ENCODE peak calls at places on chromosomes 4 and X, in ten cellular contexts. S is lower lobe of right lung; J is CD4-positive, alpha-beta T cell; I is ovary; R is neural progenitor cell; P is breast epithelium; V is Peyer's patch; N is coronary artery; C is heart right ventricle; O is lung. K is an unnamed sample.

GRCh38 chr4:151430737-151431457 is 21.9 kb downstream of the FHIP1A start:
- DNase-seq in S (no peak), J (no peak), I (no peak), R (peak), P (no peak), V (no peak), N (no peak), C (no peak), O (no peak), K (no peak)

GRCh38 chr4:168955674-168956073 is 54.4 kb downstream of the CBR4 start:
- DNase-seq in S (no peak), J (no peak), I (no peak), R (no peak), P (no peak), V (no peak), N (no peak), C (no peak), O (no peak), K (no peak)

GRCh38 chr4:60155088-60155487 is 1045.0 kb upstream of the ADGRL3 start:
- DNase-seq in S (no peak), J (no peak), I (no peak), R (no peak), P (no peak), V (no peak), N (no peak), C (no peak), O (no peak), K (no peak)

GRCh38 chr4:34200535-34200934 is 2043.8 kb downstream of the ARAP2 start:
- DNase-seq in S (no peak), J (no peak), I (no peak), R (no peak), P (no peak), V (no peak), N (no peak), C (no peak), O (no peak), K (no peak)

GRCh38 chr4:58776627-58777026 is 1666.4 kb upstream of the IGFBP7 start:
- DNase-seq in S (no peak), J (no peak), I (no peak), R (no peak), P (no peak), V (no peak), N (no peak), C (no peak), O (no peak), K (no peak)

GRCh38 chr4:3868146-3868840 is 102.1 kb downstream of the ADRA2C start:
- DNase-seq in S (no peak), J (no peak), I (no peak), R (peak), P (no peak), V (no peak), N (peak), C (no peak), O (no peak), K (no peak)

GRCh38 chr4:74441744-74442143 is 3.2 kb upstream of the AREG start:
- DNase-seq in S (no peak), J (no peak), I (no peak), R (no peak), P (no peak), V (no peak), N (no peak), C (no peak), O (no peak), K (no peak)

GRCh38 chrX:1300449-1300848 is 31.8 kb downstream of the CSF2RA start:
- DNase-seq in S (no peak), J (no peak), I (no peak), R (no peak), P (no peak), V (no peak), N (no peak), C (no peak), O (no peak), K (no peak)

GRCh38 chr4:179624768-179625181 is 2182.5 kb upstream of the AGA start:
- DNase-seq in S (no peak), J (no peak), I (no peak), R (peak), P (no peak), V (no peak), N (no peak), C (no peak), O (no peak), K (no peak)

GRCh38 chrX:145716226-145716625 is 101.4 kb upstream of the SLITRK2 start:
- DNase-seq in S (no peak), J (no peak), I (no peak), R (no peak), P (no peak), V (no peak), N (no peak), C (no peak), O (no peak), K (no peak)

GRCh38 chr4:8378776-8379175 is 61.7 kb downstream of the ACOX3 start:
- DNase-seq in S (no peak), J (no peak), I (no peak), R (no peak), P (no peak), V (no peak), N (no peak), C (no peak), O (no peak), K (no peak)

GRCh38 chrX:53265771-53266170 is 15.6 kb downstream of the IQSEC2 start:
- DNase-seq in S (no peak), J (no peak), I (no peak), R (no peak), P (no peak), V (no peak), N (no peak), C (no peak), O (no peak), K (no peak)

GRCh38 chr4:184287697-184288255 is 70.1 kb upstream of the ENPP6 start:
- DNase-seq in S (peak), J (no peak), I (no peak), R (peak), P (peak), V (no peak), N (no peak), C (no peak), O (peak), K (peak)

GRCh38 chr4:13524504-13525243 is 19.6 kb downstream of the NKX3-2 start:
- DNase-seq in S (no peak), J (no peak), I (no peak), R (no peak), P (no peak), V (no peak), N (no peak), C (no peak), O (no peak), K (no peak)

GRCh38 chr4:186486172-186486571 is 69.2 kb downstream of the MTNR1A start:
- DNase-seq in S (no peak), J (no peak), I (no peak), R (peak), P (no peak), V (no peak), N (no peak), C (no peak), O (no peak), K (peak)

GRCh38 chrX:103831342-103831802 is 685 bp downstream of the RAB9B start:
- DNase-seq in S (no peak), J (no peak), I (no peak), R (peak), P (no peak), V (no peak), N (no peak), C (peak), O (no peak), K (no peak)

GRCh38 chr4:16199132-16199531 is 27.1 kb downstream of the TAPT1 start:
- DNase-seq in S (no peak), J (no peak), I (no peak), R (peak), P (no peak), V (no peak), N (no peak), C (no peak), O (no peak), K (no peak)

GRCh38 chr4:165922747-165923146 is 49.7 kb downstream of the TLL1 start:
- DNase-seq in S (no peak), J (no peak), I (no peak), R (no peak), P (no peak), V (no peak), N (no peak), C (no peak), O (no peak), K (no peak)

GRCh38 chrX:7077910-7078245 is 69.6 kb upstream of the STS start:
- DNase-seq in S (no peak), J (no peak), I (no peak), R (peak), P (no peak), V (no peak), N (no peak), C (no peak), O (no peak), K (no peak)

GRCh38 chrX:17689971-17690409 is 47.3 kb upstream of the SCML1 start:
- DNase-seq in S (no peak), J (peak), I (peak), R (peak), P (no peak), V (no peak), N (no peak), C (peak), O (peak), K (peak)

GRCh38 chrX:130834149-130834548 is 68.9 kb downstream of the ENOX2 start:
- DNase-seq in S (no peak), J (no peak), I (no peak), R (peak), P (no peak), V (peak), N (no peak), C (no peak), O (no peak), K (no peak)

GRCh38 chrX:66014560-66014959 is 25.3 kb downstream of the VSIG4 start:
- DNase-seq in S (no peak), J (no peak), I (no peak), R (no peak), P (no peak), V (no peak), N (no peak), C (no peak), O (no peak), K (no peak)

GRCh38 chr4:30948653-30949052 is 228.5 kb downstream of the PCDH7 start:
- DNase-seq in S (no peak), J (no peak), I (no peak), R (no peak), P (no peak), V (no peak), N (no peak), C (no peak), O (no peak), K (no peak)

GRCh38 chrX:68196939-68197791 is 236.1 kb downstream of the OPHN1 start:
- DNase-seq in S (no peak), J (no peak), I (peak), R (peak), P (no peak), V (no peak), N (no peak), C (peak), O (no peak), K (peak)

GRCh38 chr4:63717384-63717783 is 691.9 kb downstream of the TECRL start:
- DNase-seq in S (no peak), J (no peak), I (no peak), R (peak), P (no peak), V (no peak), N (no peak), C (no peak), O (no peak), K (no peak)

GRCh38 chr4:41012308-41012707 is 202.0 kb downstream of the APBB2 start:
- DNase-seq in S (no peak), J (no peak), I (no peak), R (no peak), P (no peak), V (no peak), N (no peak), C (no peak), O (no peak), K (no peak)

GRCh38 chr4:105147226-105148151 is 813 bp downstream of the TET2 start:
- DNase-seq in S (peak), J (no peak), I (peak), R (peak), P (no peak), V (peak), N (peak), C (peak), O (no peak), K (peak)

GRCh38 chr4:105146286-105147219 is at the start of gene TET2:
- DNase-seq in S (peak), J (peak), I (peak), R (peak), P (no peak), V (peak), N (peak), C (peak), O (peak), K (peak)

GRCh38 chr4:105149771-105150170 is 3.1 kb downstream of the TET2 start:
- DNase-seq in S (no peak), J (no peak), I (no peak), R (no peak), P (no peak), V (no peak), N (no peak), C (no peak), O (no peak), K (no peak)

GRCh38 chr4:105153749-105154148 is 7.1 kb downstream of the TET2 start:
- DNase-seq in S (no peak), J (no peak), I (no peak), R (no peak), P (no peak), V (no peak), N (no peak), C (no peak), O (no peak), K (no peak)

DNA sequence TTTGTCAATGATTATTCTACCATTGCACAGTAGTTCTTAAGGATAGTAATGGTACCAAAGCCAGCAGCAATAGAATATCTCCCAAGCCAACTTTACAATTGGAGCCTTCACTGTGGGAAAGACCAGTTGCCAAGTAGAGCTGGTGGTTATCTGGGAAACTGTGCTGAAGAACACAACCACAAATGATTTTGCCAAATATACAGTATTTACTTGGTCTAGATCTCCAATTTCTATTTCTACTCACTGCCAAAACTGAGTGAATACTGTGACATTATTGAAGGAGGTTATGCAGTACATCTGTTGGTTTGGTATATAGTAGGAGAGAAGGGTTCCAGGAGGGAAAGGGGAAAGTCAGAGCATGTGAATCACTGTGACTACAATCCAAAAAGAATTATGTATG is 3.8 kb downstream of the TET2 start:
- DNase-seq in S (no peak), J (no peak), I (no peak), R (no peak), P (no peak), V (no peak), N (no peak), C (no peak), O (no peak), K (no peak)
- H3K27ac ChIP-seq in S (no peak), J (no peak), I (no peak), R (no peak), P (no peak), V (no peak), N (no peak), C (no peak), O (peak), K (no peak)

GRCh38 chr4:26857278-26858034 is 3.2 kb upstream of the STIM2 start:
- DNase-seq in S (peak), J (peak), I (peak), R (peak), P (peak), V (peak), N (peak), C (peak), O (peak), K (peak)
- TF ChIP-seq CTCF in S (no peak), J (no peak), I (peak), R (peak), P (no peak), V (no peak), N (no peak), C (no peak), O (no peak), K (peak)

GRCh38 chr4:128354205-128354821 is 66.7 kb upstream of the PGRMC2 start:
- DNase-seq in S (no peak), J (no peak), I (no peak), R (no peak), P (no peak), V (no peak), N (no peak), C (peak), O (peak), K (peak)
- H3K27ac ChIP-seq in S (peak), J (no peak), I (no peak), R (no peak), P (no peak), V (no peak), N (no peak), C (no peak), O (no peak), K (peak)

DNA sequence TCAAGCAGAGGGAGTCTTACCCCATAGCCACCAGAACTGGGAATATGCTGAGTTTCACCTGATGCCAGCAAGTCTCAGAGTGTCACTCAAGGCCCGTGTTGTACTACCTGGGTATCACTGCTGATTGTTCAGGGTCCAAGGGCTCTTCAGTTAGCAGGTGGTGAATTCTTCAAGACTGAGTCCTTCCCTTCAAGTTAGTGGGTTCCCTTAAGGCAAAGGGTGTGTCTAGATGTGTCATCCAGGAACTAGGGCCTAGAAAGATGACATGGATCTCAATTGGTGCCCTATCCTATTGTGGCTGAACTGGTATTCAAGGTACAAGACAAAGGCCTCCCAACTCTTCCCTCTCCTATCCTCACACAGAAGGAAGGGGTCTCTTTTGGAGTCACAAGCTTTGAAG is 159.9 kb upstream of the DIPK2B start:
- DNase-seq in S (no peak), J (no peak), I (no peak), R (no peak), P (no peak), V (no peak), N (no peak), C (no peak), O (no peak), K (no peak)
- TF ChIP-seq CTCF in S (no peak), J (no peak), I (no peak), R (no peak), P (no peak), V (no peak), N (no peak), C (no peak), O (no peak), K (no peak)

GRCh38 chr4:4912155-4912554 is 52.7 kb downstream of the MSX1 start:
- DNase-seq in S (no peak), J (no peak), I (no peak), R (no peak), P (no peak), V (no peak), N (no peak), C (no peak), O (no peak), K (no peak)
- H3K27ac ChIP-seq in S (no peak), J (no peak), I (no peak), R (no peak), P (no peak), V (no peak), N (no peak), C (no peak), O (no peak), K (no peak)